ENCODE peak calls at places on chromosomes 11 and 22, in four cellular contexts. T is H1, C is endothelial cell of umbilical vein, D is prostate gland. J is an unnamed sample.

GRCh38 chr11:68040121-68040956 is 1.5 kb downstream of the TCIRG1 start:
- DNase-seq in C (peak; percentile 86), T (peak; percentile 61), D (peak; percentile 56), J (no peak)

GRCh38 chr11:1309498-1310314 is at the start of gene TOLLIP:
- DNase-seq in D (peak; percentile 94), C (peak; percentile 96), T (peak; percentile 98), J (peak; percentile 69)

GRCh38 chr11:32420139-32420538 is 15.2 kb downstream of the WT1 start:
- DNase-seq in T (no peak), D (no peak), C (no peak), J (no peak)

GRCh38 chr11:61746654-61747388 is 5.6 kb upstream of the MYRF start:
- DNase-seq in C (no peak), D (no peak), T (no peak), J (no peak)

GRCh38 chr11:60482361-60482760 is 10.2 kb upstream of the MS4A12 start:
- DNase-seq in C (no peak), T (no peak), D (no peak), J (no peak)

GRCh38 chr22:39214383-39215069 is 30.3 kb downstream of the PDGFB start:
- DNase-seq in T (peak; percentile 57), C (no peak), D (peak; percentile 32), J (no peak)

GRCh38 chr22:49694462-49695260 is 133.0 kb downstream of the BRD1 start:
- DNase-seq in C (no peak), D (no peak), T (no peak), J (no peak)

GRCh38 chr11:45181595-45182550 is 35.4 kb downstream of the PRDM11 start:
- DNase-seq in C (peak; percentile 15), D (no peak), T (no peak), J (no peak)

GRCh38 chr22:20434264-20434751 is 3.3 kb downstream of the SCARF2 start:
- DNase-seq in T (no peak), D (no peak), C (no peak), J (no peak)

GRCh38 chr22:32248276-32248675 is 6.9 kb downstream of the SLC5A4 start:
- DNase-seq in T (no peak), C (peak; percentile 67), D (no peak), J (no peak)

GRCh38 chr11:116134450-116134849 is 630.2 kb upstream of the CADM1 start:
- DNase-seq in C (no peak), T (peak; percentile 24), D (no peak), J (no peak)

GRCh38 chr11:12862761-12863469 is 146.2 kb upstream of the RASSF10 start:
- DNase-seq in D (peak; percentile 25), T (peak; percentile 63), C (peak; percentile 64), J (no peak)

GRCh38 chr11:63535734-63536133 is 874 bp upstream of the PLAAT4 start:
- DNase-seq in T (no peak), C (no peak), D (no peak), J (no peak)

GRCh38 chr11:8260202-8260996 is 3.3 kb downstream of the LMO1 start:
- DNase-seq in T (no peak), D (no peak), C (no peak), J (no peak)

GRCh38 chr22:26534166-26534855 is 22.0 kb upstream of the TFIP11 start:
- DNase-seq in D (peak; percentile 36), C (no peak), T (no peak), J (no peak)

GRCh38 chr22:28992565-28993326 is 68.9 kb downstream of the C22orf31 start:
- DNase-seq in C (no peak), D (no peak), T (no peak), J (no peak)

GRCh38 chr22:33111491-33111890 is 53.3 kb upstream of the SYN3 start:
- DNase-seq in T (no peak), C (no peak), D (no peak), J (no peak)

GRCh38 chr11:129012880-129013279 is 70.2 kb upstream of the TP53AIP1 start:
- DNase-seq in C (no peak), D (no peak), T (no peak), J (no peak)

GRCh38 chr11:216081-216974 is 8.8 kb downstream of the RIC8A start:
- DNase-seq in C (no peak), T (no peak), D (no peak), J (no peak)

GRCh38 chr11:74138572-74138971 is 32.2 kb downstream of the C2CD3 start:
- DNase-seq in C (peak; percentile 86), T (no peak), D (peak; percentile 89), J (no peak)

GRCh38 chr22:49549851-49550430 is 277.7 kb downstream of the BRD1 start:
- DNase-seq in C (no peak), D (no peak), T (no peak), J (no peak)

GRCh38 chr22:42680648-42681047 is 31.5 kb upstream of the CYB5R3 start:
- DNase-seq in T (no peak), C (peak; percentile 82), D (no peak), J (no peak)

GRCh38 chr11:102680945-102681344 is 24.6 kb downstream of the MMP27 start:
- DNase-seq in D (no peak), T (no peak), C (no peak), J (no peak)

GRCh38 chr11:44862546-44863101 is 88.1 kb downstream of the TP53I11 start:
- DNase-seq in D (no peak), C (no peak), T (no peak), J (no peak)

GRCh38 chr11:46248270-46249102 is 29.0 kb upstream of the CREB3L1 start:
- DNase-seq in D (no peak), C (peak; percentile 33), T (no peak), J (no peak)

GRCh38 chr22:24405631-24406321 is 21.6 kb upstream of the ADORA2A start:
- DNase-seq in T (no peak), D (no peak), C (no peak), J (no peak)

GRCh38 chr11:103091441-103091809 is 535 bp downstream of the DCUN1D5 start:
- DNase-seq in C (peak; percentile 34), D (peak; percentile 12), T (peak; percentile 63), J (no peak)

GRCh38 chr22:40247976-40248375 is 70.3 kb downstream of the TNRC6B start:
- DNase-seq in T (no peak), D (no peak), C (no peak), J (no peak)

GRCh38 chr11:32113637-32114203 is 22.8 kb downstream of the RCN1 start:
- DNase-seq in T (no peak), C (no peak), D (no peak), J (no peak)

GRCh38 chr11:5363712-5364111 is 12.4 kb downstream of the OR51B6 start:
- DNase-seq in D (no peak), C (no peak), T (no peak), J (no peak)

GRCh38 chr11:15810581-15810980 is 545.8 kb downstream of the SOX6 start:
- DNase-seq in D (no peak), T (no peak), C (no peak), J (no peak)

DNA sequence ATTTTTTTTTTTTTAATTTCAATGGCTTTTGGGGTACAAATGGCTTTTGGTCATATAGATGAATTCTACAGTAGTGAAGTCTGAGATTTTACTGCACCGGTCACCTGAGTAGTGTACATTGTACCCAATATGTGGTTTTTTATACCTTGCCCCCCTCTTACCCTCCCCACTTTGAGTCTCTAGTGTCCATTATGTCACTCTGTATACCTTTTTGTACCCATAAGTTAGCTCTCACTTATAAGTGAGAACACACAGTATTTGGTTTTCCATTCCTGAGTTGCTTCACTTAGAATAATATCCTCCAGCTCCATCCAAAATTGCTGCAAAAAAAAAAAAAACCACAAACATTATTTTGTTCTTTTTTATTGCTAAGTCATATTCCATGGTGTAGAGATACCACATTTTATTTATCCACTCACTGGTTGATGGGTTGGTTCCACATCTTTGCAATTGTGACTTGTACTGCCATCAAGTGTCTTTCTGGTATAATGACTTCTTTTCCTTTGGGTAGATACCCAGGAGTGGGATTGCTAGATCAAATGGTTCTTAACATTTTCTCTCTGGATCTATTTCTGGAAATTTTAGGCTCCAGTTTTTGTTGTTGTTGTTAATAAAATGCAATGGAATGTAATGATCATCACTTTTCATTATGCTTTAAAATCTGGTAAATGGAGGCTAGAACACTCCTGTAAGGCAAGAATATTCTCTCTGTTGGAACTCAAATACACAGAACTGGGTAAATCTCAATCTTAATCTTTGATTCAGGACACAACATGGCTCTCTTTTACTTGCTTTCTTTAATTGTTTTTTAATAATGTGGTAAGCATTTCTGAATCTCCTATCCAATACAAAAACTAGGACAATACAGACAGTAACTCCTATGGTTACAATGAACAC is 10.3 kb downstream of the NEAT1 start:
- DNase-seq in D (no peak), T (no peak), C (peak; percentile 50), J (no peak)
- TF ChIP-seq POLR2A in D (no peak), T (no peak), C (no peak), J (no peak)

DNA sequence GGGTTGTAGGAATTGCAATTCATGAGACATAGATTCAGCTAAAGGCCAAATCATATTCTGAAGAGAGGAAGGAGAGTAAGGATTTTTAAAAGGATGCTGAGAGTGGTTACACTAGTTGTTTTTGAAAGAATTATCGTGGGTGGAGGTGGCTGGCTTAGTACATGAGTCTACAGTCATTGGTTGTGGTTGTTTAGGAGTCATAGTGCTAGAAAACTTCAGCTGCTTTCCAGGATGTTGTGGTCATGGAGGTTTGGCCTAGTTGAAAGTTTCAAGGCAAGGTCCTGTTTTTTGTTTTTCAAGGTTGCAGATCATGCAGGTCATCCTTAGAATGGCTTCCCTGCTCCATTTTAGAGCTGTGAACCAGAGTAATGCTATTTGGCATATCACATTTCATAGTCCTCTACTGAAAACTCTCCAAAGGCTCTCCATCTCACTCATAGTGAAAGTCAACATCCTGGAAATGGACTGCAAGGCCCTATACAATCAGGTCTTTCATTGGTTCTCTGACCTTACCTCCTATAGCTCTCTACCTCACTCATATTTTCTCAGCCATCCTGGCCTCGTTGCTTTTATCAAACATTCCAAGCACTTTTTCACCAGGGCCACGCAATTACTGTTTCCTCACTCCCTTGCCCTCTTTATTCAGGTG is 26.1 kb upstream of the ZBTB44 start:
- DNase-seq in C (no peak), T (no peak), D (no peak), J (no peak)
- H3K4me3 ChIP-seq in C (no peak overlapping the region), T (no peak overlapping the region), D (no peak overlapping the region), J (no peak overlapping the region)

GRCh38 chr11:9573054-9573774 is at the start of gene WEE1:
- DNase-seq in D (peak; percentile 98), C (peak; percentile 99), T (peak; percentile 99), J (peak; percentile 74)
- TF ChIP-seq POLR2A in D (peak; percentile 92), C (peak; percentile 50), T (peak; percentile 86), J (peak; percentile 81)

GRCh38 chr22:37986371-37986770 is 2.0 kb upstream of the SOX10 start:
- DNase-seq in C (no peak), D (no peak), T (no peak), J (no peak)
- H3K4me3 ChIP-seq in C (no peak overlapping the region), D (no peak overlapping the region), T (no peak overlapping the region), J (no peak overlapping the region)